ENCODE peak calls at places on chromosomes 13 and 19, in seven cellular contexts. B is ovary, D is right lobe of liver, C is AG10803, P is cardiac fibroblast, H is upper lobe of right lung, N is epithelial cell of esophagus. U is an unnamed sample.

GRCh38 chr13:95707035-95707434 is 30.1 kb downstream of the DNAJC3 start:
- DNase-seq in H (no peak), D (no peak), C (no peak), N (no peak), P (no peak), B (no peak), U (no peak)

GRCh38 chr13:44719857-44720671 is 143.9 kb upstream of the TSC22D1 start:
- DNase-seq in P (peak), N (no peak), B (no peak), D (no peak), H (no peak), C (peak), U (peak)

GRCh38 chr19:879711-880438 is 13.1 kb downstream of the MED16 start:
- DNase-seq in B (no peak), P (no peak), N (no peak), C (no peak), D (no peak), H (peak), U (no peak)

GRCh38 chr13:80334582-80335260 is 6.2 kb downstream of the SPRY2 start:
- DNase-seq in D (no peak), H (no peak), N (peak), B (no peak), P (peak), C (no peak), U (peak)

GRCh38 chr19:2429917-2430570 is 2.7 kb upstream of the TIMM13 start:
- DNase-seq in N (no peak), C (no peak), P (no peak), H (no peak), B (no peak), D (no peak), U (no peak)

GRCh38 chr13:75650991-75651390 is 14.9 kb downstream of the LMO7 start:
- DNase-seq in B (no peak), C (peak), D (no peak), N (no peak), H (no peak), P (no peak), U (no peak)

GRCh38 chr13:111460548-111461444 is 140.4 kb downstream of the TEX29 start:
- DNase-seq in P (peak), N (peak), B (peak), H (no peak), C (peak), D (no peak), U (peak)

GRCh38 chr19:12834976-12835757 is 788 bp upstream of the RTBDN start:
- DNase-seq in B (no peak), N (no peak), D (no peak), C (no peak), H (no peak), P (peak), U (no peak)

GRCh38 chr19:7640803-7641202 is 3.9 kb downstream of the STXBP2 start:
- DNase-seq in C (no peak), D (no peak), N (no peak), B (no peak), H (no peak), P (no peak), U (no peak)

GRCh38 chr13:91359566-91359965 is 12.1 kb downstream of the MIR17HG start:
- DNase-seq in C (no peak), P (no peak), H (no peak), D (no peak), N (no peak), B (no peak), U (no peak)

GRCh38 chr19:52703917-52704316 is 30.9 kb downstream of the ZNF611 start:
- DNase-seq in C (no peak), H (no peak), N (no peak), B (no peak), P (no peak), D (no peak), U (no peak)

GRCh38 chr13:110251227-110251791 is 55.6 kb downstream of the COL4A1 start:
- DNase-seq in H (no peak), P (no peak), D (no peak), N (no peak), C (no peak), B (no peak), U (no peak)

GRCh38 chr13:69474286-69474685 is 633.3 kb upstream of the ATXN8OS start:
- DNase-seq in N (peak), P (no peak), H (no peak), B (no peak), D (no peak), C (no peak), U (no peak)

GRCh38 chr13:79987323-79987722 is 353.6 kb downstream of the SPRY2 start:
- DNase-seq in D (no peak), H (no peak), P (peak), B (no peak), N (peak), C (no peak), U (no peak)

GRCh38 chr19:53517114-53517741 is 20.7 kb upstream of the ZNF331 start:
- DNase-seq in B (no peak), H (no peak), C (no peak), N (no peak), P (no peak), D (no peak), U (no peak)

GRCh38 chr13:28056970-28057712 is 43.2 kb downstream of the FLT3 start:
- DNase-seq in P (no peak), D (no peak), H (no peak), N (no peak), B (no peak), C (no peak), U (no peak)

GRCh38 chr13:44174769-44175425 is 198.7 kb upstream of the SERP2 start:
- DNase-seq in H (no peak), C (peak), N (peak), B (no peak), P (peak), D (no peak), U (peak)

GRCh38 chr13:110017379-110017778 is 231.0 kb upstream of the IRS2 start:
- DNase-seq in C (peak), N (peak), B (no peak), H (no peak), D (no peak), P (peak), U (peak)

GRCh38 chr13:99067160-99067985 is 89.5 kb upstream of the DOCK9 start:
- DNase-seq in C (peak), N (peak), D (no peak), H (no peak), P (peak), B (no peak), U (peak)

GRCh38 chr19:39590265-39590664 is 12.1 kb upstream of the LGALS13 start:
- DNase-seq in P (peak), N (peak), C (no peak), B (no peak), D (no peak), H (no peak), U (peak)

GRCh38 chr19:5127710-5128109 is 158.8 kb downstream of the KDM4B start:
- DNase-seq in D (no peak), N (no peak), C (no peak), P (no peak), B (no peak), H (no peak), U (no peak)
- TF ChIP-seq CTCF in D (no peak), N (no peak), C (no peak), P (no peak), B (no peak), H (no peak), U (no peak)

DNA sequence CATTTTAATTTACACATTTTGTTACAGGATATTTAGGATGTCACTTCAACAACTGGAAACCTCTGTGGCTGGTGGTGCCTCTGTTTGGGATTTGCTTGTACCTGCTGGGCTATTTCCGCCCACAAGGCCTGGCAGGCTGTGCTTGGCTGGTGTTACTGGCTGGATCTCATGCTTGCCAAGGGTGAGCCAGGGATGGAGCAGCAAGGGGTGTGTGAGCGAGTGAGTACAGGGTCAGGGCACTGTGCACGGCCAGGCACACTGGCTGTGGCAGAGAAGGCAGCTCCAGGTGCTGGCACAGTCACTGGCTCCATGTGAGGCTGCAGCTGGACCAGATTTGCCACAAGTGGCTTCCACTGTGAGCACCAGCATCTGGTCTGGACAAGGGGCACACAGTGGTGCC is 1254.8 kb downstream of the SLITRK5 start:
- DNase-seq in N (no peak), C (no peak), D (no peak), P (no peak), H (no peak), B (no peak), U (no peak)
- H3K4me3 ChIP-seq in N (no peak), C (no peak), D (no peak), P (no peak), H (no peak), B (no peak), U (no peak)

DNA sequence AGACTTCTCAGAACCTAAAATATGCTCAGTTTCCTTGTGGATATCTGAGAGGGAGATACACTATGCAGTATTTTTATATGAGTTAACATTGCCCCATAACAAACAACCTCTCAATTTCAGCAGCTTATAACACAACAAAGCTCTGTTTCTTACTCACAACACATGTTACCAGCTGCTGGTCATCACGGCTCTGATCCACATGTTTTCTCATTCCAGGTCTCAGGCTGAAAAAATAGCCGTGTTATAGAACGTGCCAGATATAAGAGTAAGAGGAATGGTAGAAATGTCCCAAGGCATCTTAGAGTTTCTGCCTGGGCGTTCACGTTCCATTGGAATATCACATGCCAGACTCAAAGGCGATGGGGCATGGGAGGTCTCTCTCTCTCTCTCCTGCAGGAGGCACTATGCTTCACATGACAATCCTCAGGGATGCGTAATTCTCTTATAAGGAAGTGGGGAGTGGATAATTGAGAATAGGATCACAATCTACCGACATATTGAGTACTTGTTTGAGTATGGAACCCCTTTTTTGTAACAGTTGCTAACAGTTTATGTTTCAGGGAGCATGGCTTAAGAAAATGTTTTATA is 246.6 kb downstream of the NHLRC3 start:
- DNase-seq in D (no peak), N (no peak), P (peak), B (no peak), C (no peak), H (no peak), U (peak)
- TF ChIP-seq CTCF in D (no peak), N (no peak), P (no peak), B (no peak), C (no peak), H (no peak), U (peak)

GRCh38 chr19:48738557-48739399 is 1.6 kb downstream of the RASIP1 start:
- DNase-seq in H (peak), P (peak), N (peak), D (peak), C (peak), B (peak), U (peak)

GRCh38 chr19:48739400-48739825 is 997 bp downstream of the RASIP1 start:
- DNase-seq in N (no peak), B (no peak), D (no peak), C (no peak), P (no peak), H (no peak), U (no peak)

GRCh38 chr19:48740705-48741030 is 258 bp upstream of the RASIP1 start:
- DNase-seq in H (no peak), C (no peak), B (no peak), D (no peak), N (no peak), P (no peak), U (no peak)

GRCh38 chr19:48739835-48740704 is at the start of gene RASIP1:
- DNase-seq in D (no peak), N (no peak), B (no peak), C (no peak), H (no peak), P (no peak), U (no peak)

DNA sequence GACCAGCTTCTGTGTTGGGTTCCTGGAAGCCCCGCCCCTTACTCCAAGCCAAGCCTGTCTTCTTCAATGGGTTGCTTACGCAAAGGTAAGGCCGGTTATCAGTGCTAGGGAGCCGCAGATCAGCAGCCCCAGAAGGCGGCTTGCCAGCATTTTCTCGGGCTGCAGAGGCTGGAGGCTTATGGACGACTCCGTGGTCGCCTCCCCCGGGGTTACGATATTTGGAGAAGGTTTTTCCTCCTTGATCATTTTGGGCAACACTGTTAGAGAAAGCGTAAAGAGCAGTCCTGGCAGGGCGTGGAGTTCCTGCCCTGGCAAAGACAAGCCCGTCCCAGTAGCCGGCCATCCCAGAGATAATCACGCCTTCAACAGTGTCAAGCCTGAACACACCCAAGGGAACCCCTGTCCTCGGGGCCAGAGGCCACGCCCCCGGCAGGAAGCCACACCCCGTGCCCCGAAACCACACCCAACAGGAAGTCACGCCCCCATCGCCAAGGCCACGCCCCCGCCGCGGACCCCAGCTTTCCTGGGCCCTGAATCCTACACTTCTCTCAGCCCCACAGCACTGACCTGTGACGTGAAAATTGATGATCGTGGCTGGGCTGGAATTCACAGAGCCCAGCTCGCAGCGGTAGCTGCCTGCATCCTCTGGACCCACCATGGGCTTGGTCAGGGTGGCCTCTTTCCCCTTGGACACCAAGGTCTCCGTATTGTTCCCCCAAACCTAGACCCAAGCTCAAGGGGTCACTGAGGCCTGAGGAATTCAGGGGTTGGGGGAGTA is 1.0 kb upstream of the RASIP1 start:
- DNase-seq in D (no peak), C (no peak), B (peak), H (peak), N (peak), P (no peak), U (no peak)
- H3K4me3 ChIP-seq in D (no peak), C (no peak), B (no peak), H (peak), N (no peak), P (no peak), U (no peak)

GRCh38 chr19:33304760-33305647 is 2.7 kb upstream of the CEBPA start:
- DNase-seq in H (peak), B (no peak), P (no peak), C (no peak), N (no peak), D (peak), U (no peak)
- TF ChIP-seq CTCF in H (no peak), B (no peak), P (no peak), C (no peak), N (peak), D (peak), U (no peak)

GRCh38 chr19:11551603-11552235 is 7.3 kb downstream of the ELOF1 start:
- DNase-seq in H (no peak), N (no peak), D (no peak), P (peak), C (no peak), B (peak), U (no peak)
- H3K4me3 ChIP-seq in H (no peak), N (no peak), D (no peak), P (no peak), C (no peak), B (peak), U (no peak)

GRCh38 chr13:60511637-60512036 is 114.6 kb downstream of the TDRD3 start:
- DNase-seq in B (no peak), N (no peak), H (no peak), P (no peak), C (no peak), D (no peak), U (no peak)
- TF ChIP-seq CTCF in B (no peak), N (no peak), H (no peak), P (no peak), C (no peak), D (no peak), U (no peak)